ENCODE peak calls at places on chromosome 2, in six cellular contexts. A, K, Q, T, Y and W are unnamed samples.

GRCh38 chr2:42102606-42103450 is 55.0 kb downstream of the PKDCC start:
- DNase-seq in A (peak; percentile 41), K (no peak), Q (peak; percentile 63), T (peak; percentile 77), Y (peak; percentile 56), W (peak; percentile 61)

GRCh38 chr2:72722492-72723090 is 103.2 kb downstream of the EXOC6B start:
- DNase-seq in A (no peak), K (no peak), Q (no peak), T (no peak), Y (no peak), W (no peak)

GRCh38 chr2:72833084-72833714 is 7.4 kb upstream of the EXOC6B start:
- DNase-seq in A (no peak), K (no peak), Q (no peak), T (no peak), Y (no peak), W (no peak)

GRCh38 chr2:121293450-121294325 is 8.7 kb upstream of the TFCP2L1 start:
- DNase-seq in A (no peak), K (peak; percentile 60), Q (no peak), T (peak; percentile 71), Y (no peak), W (peak; percentile 90)

GRCh38 chr2:85999131-85999831 is 106.4 kb downstream of the POLR1A start:
- DNase-seq in A (no peak), K (no peak), Q (peak; percentile 69), T (no peak), Y (no peak), W (peak; percentile 33)

GRCh38 chr2:220553150-220553549 is 925.7 kb downstream of the SLC4A3 start:
- DNase-seq in A (no peak), K (no peak), Q (no peak), T (no peak), Y (no peak), W (no peak)

GRCh38 chr2:224110811-224111210 is 71.7 kb upstream of the SERPINE2 start:
- DNase-seq in A (no peak), K (no peak), Q (no peak), T (no peak), Y (no peak), W (no peak)

GRCh38 chr2:190953257-190953656 is 60.7 kb downstream of the STAT1 start:
- DNase-seq in A (no peak), K (no peak), Q (no peak), T (no peak), Y (no peak), W (no peak)

GRCh38 chr2:45412754-45413379 is 198.2 kb downstream of the SRBD1 start:
- DNase-seq in A (no peak), K (no peak), Q (no peak), T (no peak), Y (no peak), W (no peak)

GRCh38 chr2:68750592-68751396 is 16.2 kb downstream of the ARHGAP25 start:
- DNase-seq in A (no peak), K (no peak), Q (peak; percentile 45), T (no peak), Y (no peak), W (no peak)

GRCh38 chr2:159045545-159046454 is 77.4 kb downstream of the TANC1 start:
- DNase-seq in A (no peak), K (no peak), Q (no peak), T (no peak), Y (no peak), W (no peak)

GRCh38 chr2:71710805-71711469 is 257.6 kb downstream of the DYSF start:
- DNase-seq in A (no peak), K (no peak), Q (no peak), T (no peak), Y (no peak), W (no peak)

GRCh38 chr2:136118819-136119716 is 1.1 kb upstream of the CXCR4 start:
- DNase-seq in A (peak; percentile 62), K (no peak), Q (peak; percentile 91), T (peak; percentile 84), Y (peak; percentile 56), W (peak; percentile 82)

GRCh38 chr2:237157551-237158102 is 71.9 kb downstream of the COPS8 start:
- DNase-seq in A (no peak), K (no peak), Q (no peak), T (no peak), Y (no peak), W (no peak)

GRCh38 chr2:235396071-235396846 is 97.6 kb upstream of the AGAP1 start:
- DNase-seq in A (no peak), K (no peak), Q (no peak), T (no peak), Y (no peak), W (no peak)

GRCh38 chr2:238863749-238864206 is 15.9 kb downstream of the TWIST2 start:
- DNase-seq in A (no peak), K (no peak), Q (no peak), T (no peak), Y (no peak), W (no peak)

GRCh38 chr2:109513749-109514588 is 99.8 kb downstream of the SEPTIN10 start:
- DNase-seq in A (peak; percentile 55), K (peak; percentile 71), Q (no peak), T (no peak), Y (no peak), W (peak; percentile 26)

GRCh38 chr2:69918391-69918790 is 3.5 kb downstream of the MXD1 start:
- DNase-seq in A (no peak), K (no peak), Q (no peak), T (no peak), Y (no peak), W (no peak)

GRCh38 chr2:159265171-159265576 is 21.3 kb downstream of the WDSUB1 start:
- DNase-seq in A (no peak), K (no peak), Q (no peak), T (peak; percentile 45), Y (no peak), W (no peak)

GRCh38 chr2:21362101-21362500 is 238.3 kb downstream of the TDRD15 start:
- DNase-seq in A (no peak), K (no peak), Q (no peak), T (no peak), Y (no peak), W (no peak)

GRCh38 chr2:60794271-60794863 is 38.3 kb downstream of the PAPOLG start:
- DNase-seq in A (no peak), K (no peak), Q (no peak), T (no peak), Y (no peak), W (no peak)

GRCh38 chr2:152354909-152355308 is 19.9 kb downstream of the FMNL2 start:
- DNase-seq in A (no peak), K (no peak), Q (no peak), T (no peak), Y (no peak), W (no peak)

GRCh38 chr2:40208478-40208877 is 243.4 kb downstream of the SLC8A1 start:
- DNase-seq in A (no peak), K (no peak), Q (no peak), T (no peak), Y (no peak), W (no peak)

GRCh38 chr2:27102329-27102728 is 15.8 kb downstream of the KHK start:
- DNase-seq in A (no peak), K (no peak), Q (no peak), T (no peak), Y (no peak), W (no peak)
- TF ChIP-seq CTCF in A (no peak), K (no peak), Q (no peak), T (no peak), Y (no peak), W (no peak)

GRCh38 chr2:230439590-230439989 is 23.6 kb downstream of the SP100 start:
- DNase-seq in A (no peak), K (no peak), Q (no peak), T (no peak), Y (no peak), W (no peak)
- H3K4me3 ChIP-seq in A (no peak overlapping the region), K (no peak overlapping the region), Q (no peak overlapping the region), T (no peak overlapping the region), Y (no peak overlapping the region), W (no peak overlapping the region)

DNA sequence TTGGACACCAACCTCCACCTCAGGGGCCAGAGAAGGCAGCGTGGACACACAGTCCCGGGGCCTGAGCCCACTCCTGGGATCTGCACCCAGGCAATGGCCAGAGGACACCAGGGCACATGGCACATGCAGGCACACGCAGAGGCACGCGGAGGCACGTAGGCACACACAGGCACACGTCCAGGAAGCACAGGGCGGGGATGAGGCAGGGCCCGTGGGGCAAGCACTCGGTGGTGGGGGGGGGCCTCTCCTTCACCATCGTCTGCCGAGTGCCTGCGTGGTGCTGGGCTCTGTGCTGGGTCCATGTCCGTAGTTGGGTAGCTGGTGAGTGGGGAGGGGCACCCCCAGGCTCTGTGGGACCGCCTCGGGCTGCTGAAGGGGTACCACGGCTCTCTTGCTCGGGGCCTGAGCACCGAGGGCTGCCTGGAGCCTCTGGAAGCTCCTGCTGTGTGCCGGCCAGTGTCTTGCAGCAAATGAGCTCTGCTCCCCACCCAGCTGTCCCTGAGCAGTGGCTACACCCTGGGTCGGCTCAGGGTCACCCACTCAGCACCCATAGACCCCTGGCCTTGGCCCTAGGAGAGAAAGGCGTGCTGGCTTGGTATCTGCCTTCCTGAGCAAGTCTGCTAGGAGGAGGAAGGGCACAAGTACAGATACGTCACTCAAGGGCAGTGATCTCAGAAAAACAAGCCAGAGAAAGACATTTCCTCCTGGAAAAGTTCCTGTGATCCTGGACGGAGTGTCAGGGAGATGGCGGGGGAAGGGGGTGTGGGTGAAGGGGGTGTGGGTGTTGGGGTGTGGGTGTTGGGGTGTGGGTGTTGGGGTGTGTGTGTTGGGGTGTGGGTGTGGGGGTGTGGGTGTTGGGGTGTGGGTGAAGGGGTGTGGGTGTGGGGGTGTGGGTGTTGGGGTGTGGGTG is 26.5 kb downstream of the RTP5 start:
- DNase-seq in A (peak; percentile 75), K (no peak), Q (peak; percentile 46), T (peak; percentile 29), Y (peak; percentile 40), W (no peak)
- H3K4me1 ChIP-seq in A (peaks cover 4% of the 10 kb centered on the region), K (peaks cover 15% of the 10 kb centered on the region), Q (no peaks in the 10 kb centered on the region), T (peaks cover 4% of the 10 kb centered on the region), Y (peaks cover 28% of the 10 kb centered on the region), W (no peaks in the 10 kb centered on the region)

GRCh38 chr2:206253125-206253787 is 21.2 kb upstream of the ZDBF2 start:
- DNase-seq in A (no peak), K (no peak), Q (no peak), T (no peak), Y (no peak), W (no peak)

GRCh38 chr2:206245178-206245778 is 29.2 kb upstream of the ZDBF2 start:
- DNase-seq in A (no peak), K (no peak), Q (no peak), T (no peak), Y (no peak), W (no peak)

GRCh38 chr2:206255003-206255402 is 19.5 kb upstream of the ZDBF2 start:
- DNase-seq in A (no peak), K (no peak), Q (no peak), T (no peak), Y (no peak), W (no peak)

DNA sequence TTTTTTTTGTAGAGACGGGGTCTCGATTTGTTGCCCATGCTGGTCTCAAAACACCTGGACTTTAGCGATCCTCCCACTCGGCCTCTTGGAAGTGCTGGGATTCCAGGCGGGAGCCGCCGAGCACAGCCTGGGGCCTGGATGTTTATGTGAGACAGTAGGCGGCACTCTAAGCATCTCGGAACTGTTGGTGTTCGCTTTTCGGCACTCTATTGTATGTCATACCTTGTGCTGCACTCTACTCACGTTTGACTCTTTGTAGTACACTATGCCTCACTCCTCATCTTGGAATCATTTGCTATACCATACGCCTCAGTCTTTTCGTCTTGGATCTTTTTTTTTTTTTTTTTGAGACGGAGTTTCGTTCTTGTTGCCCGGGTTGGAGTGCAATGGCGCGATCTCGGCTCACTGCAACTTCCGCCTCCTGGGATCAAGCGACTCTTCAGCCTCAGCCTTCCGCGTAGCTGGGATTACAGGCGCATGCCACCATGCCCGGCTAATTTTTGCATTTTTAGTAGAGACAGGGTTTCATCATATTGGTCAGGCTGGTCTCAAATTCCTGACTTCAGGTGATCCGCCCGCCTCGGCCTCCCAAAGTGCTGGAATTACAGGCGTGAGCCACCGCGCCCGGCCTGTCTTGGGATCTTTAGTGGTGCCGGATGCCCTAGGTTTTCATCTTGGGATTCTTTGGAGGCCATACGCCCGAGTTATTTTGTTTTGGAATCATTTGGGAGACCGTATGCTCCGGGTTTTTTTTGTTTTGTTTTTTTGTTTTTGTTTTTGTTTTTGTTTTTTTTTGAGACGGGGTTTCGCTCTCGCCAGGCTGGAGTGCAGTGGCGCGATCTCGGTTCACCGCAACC is 24.2 kb upstream of the ZDBF2 start:
- DNase-seq in A (no peak), K (no peak), Q (no peak), T (no peak), Y (no peak), W (no peak)
- TF ChIP-seq CTCF in A (no peak), K (no peak), Q (no peak), T (no peak), Y (no peak), W (no peak)